ENCODE peak calls at places on chromosomes 2 and 18, in six cellular contexts. One of them, this sample, is unnamed.

GRCh38 chr2:190911813-190912212 is 31.2 kb downstream of the GLS start:
- ATAC-seq in effector memory CD8-positive, alpha-beta T cell: peak
- ATAC-seq in DND-41: no peak
- ATAC-seq in activated CD4-positive, alpha-beta T cell treated with anti-CD3 and anti-CD28 coated beads for 36 hours: peak
- ATAC-seq in heart left ventricle: no peak
- ATAC-seq in sciatic nerve: no peak
- ATAC-seq in this sample: no peak

GRCh38 chr2:44952143-44952805 is 10.8 kb downstream of the SIX3 start:
- ATAC-seq in effector memory CD8-positive, alpha-beta T cell: no peak
- ATAC-seq in heart left ventricle: peak
- ATAC-seq in activated CD4-positive, alpha-beta T cell treated with anti-CD3 and anti-CD28 coated beads for 36 hours: peak
- ATAC-seq in sciatic nerve: peak
- ATAC-seq in DND-41: no peak
- ATAC-seq in this sample: peak

GRCh38 chr2:197614532-197614931 is 60.9 kb downstream of the RFTN2 start:
- ATAC-seq in heart left ventricle: no peak
- ATAC-seq in activated CD4-positive, alpha-beta T cell treated with anti-CD3 and anti-CD28 coated beads for 36 hours: no peak
- ATAC-seq in sciatic nerve: no peak
- ATAC-seq in DND-41: no peak
- ATAC-seq in effector memory CD8-positive, alpha-beta T cell: no peak
- ATAC-seq in this sample: peak

GRCh38 chr2:48512586-48512985 is 17.4 kb upstream of the STON1 start:
- ATAC-seq in sciatic nerve: no peak
- ATAC-seq in activated CD4-positive, alpha-beta T cell treated with anti-CD3 and anti-CD28 coated beads for 36 hours: no peak
- ATAC-seq in heart left ventricle: no peak
- ATAC-seq in DND-41: no peak
- ATAC-seq in effector memory CD8-positive, alpha-beta T cell: no peak
- ATAC-seq in this sample: no peak

GRCh38 chr2:5539281-5540211 is 152.6 kb upstream of the SOX11 start:
- ATAC-seq in effector memory CD8-positive, alpha-beta T cell: no peak
- ATAC-seq in activated CD4-positive, alpha-beta T cell treated with anti-CD3 and anti-CD28 coated beads for 36 hours: no peak
- ATAC-seq in heart left ventricle: no peak
- ATAC-seq in sciatic nerve: peak
- ATAC-seq in DND-41: no peak
- ATAC-seq in this sample: no peak

GRCh38 chr2:200321780-200322534 is 15.5 kb downstream of the SPATS2L start:
- ATAC-seq in effector memory CD8-positive, alpha-beta T cell: no peak
- ATAC-seq in DND-41: no peak
- ATAC-seq in activated CD4-positive, alpha-beta T cell treated with anti-CD3 and anti-CD28 coated beads for 36 hours: no peak
- ATAC-seq in sciatic nerve: no peak
- ATAC-seq in heart left ventricle: peak
- ATAC-seq in this sample: no peak

GRCh38 chr2:61898810-61899209 is 6.7 kb upstream of the COMMD1 start:
- ATAC-seq in heart left ventricle: no peak
- ATAC-seq in sciatic nerve: no peak
- ATAC-seq in DND-41: peak
- ATAC-seq in effector memory CD8-positive, alpha-beta T cell: no peak
- ATAC-seq in activated CD4-positive, alpha-beta T cell treated with anti-CD3 and anti-CD28 coated beads for 36 hours: no peak
- ATAC-seq in this sample: no peak

GRCh38 chr18:9380571-9381390 is 46.2 kb downstream of the TWSG1 start:
- ATAC-seq in DND-41: no peak
- ATAC-seq in sciatic nerve: peak
- ATAC-seq in heart left ventricle: no peak
- ATAC-seq in activated CD4-positive, alpha-beta T cell treated with anti-CD3 and anti-CD28 coated beads for 36 hours: no peak
- ATAC-seq in effector memory CD8-positive, alpha-beta T cell: no peak
- ATAC-seq in this sample: no peak

GRCh38 chr2:118110991-118111390 is 22.7 kb downstream of the INSIG2 start:
- ATAC-seq in activated CD4-positive, alpha-beta T cell treated with anti-CD3 and anti-CD28 coated beads for 36 hours: no peak
- ATAC-seq in heart left ventricle: no peak
- ATAC-seq in DND-41: no peak
- ATAC-seq in sciatic nerve: no peak
- ATAC-seq in effector memory CD8-positive, alpha-beta T cell: no peak
- ATAC-seq in this sample: no peak

GRCh38 chr2:5491486-5491885 is 200.7 kb upstream of the SOX11 start:
- ATAC-seq in DND-41: no peak
- ATAC-seq in sciatic nerve: no peak
- ATAC-seq in heart left ventricle: no peak
- ATAC-seq in effector memory CD8-positive, alpha-beta T cell: no peak
- ATAC-seq in activated CD4-positive, alpha-beta T cell treated with anti-CD3 and anti-CD28 coated beads for 36 hours: no peak
- ATAC-seq in this sample: no peak

GRCh38 chr2:148532049-148532428 is 112.5 kb upstream of the EPC2 start:
- ATAC-seq in DND-41: no peak
- ATAC-seq in sciatic nerve: no peak
- ATAC-seq in effector memory CD8-positive, alpha-beta T cell: no peak
- ATAC-seq in activated CD4-positive, alpha-beta T cell treated with anti-CD3 and anti-CD28 coated beads for 36 hours: no peak
- ATAC-seq in heart left ventricle: no peak
- ATAC-seq in this sample: no peak

GRCh38 chr2:218422403-218423086 is 3.6 kb downstream of the VIL1 start:
- ATAC-seq in DND-41: no peak
- ATAC-seq in effector memory CD8-positive, alpha-beta T cell: no peak
- ATAC-seq in heart left ventricle: no peak
- ATAC-seq in activated CD4-positive, alpha-beta T cell treated with anti-CD3 and anti-CD28 coated beads for 36 hours: no peak
- ATAC-seq in sciatic nerve: no peak
- ATAC-seq in this sample: peak

GRCh38 chr2:25293958-25294513 is 47.7 kb downstream of the DNMT3A start:
- ATAC-seq in DND-41: no peak
- ATAC-seq in activated CD4-positive, alpha-beta T cell treated with anti-CD3 and anti-CD28 coated beads for 36 hours: peak
- ATAC-seq in effector memory CD8-positive, alpha-beta T cell: no peak
- ATAC-seq in sciatic nerve: no peak
- ATAC-seq in heart left ventricle: no peak
- ATAC-seq in this sample: no peak

GRCh38 chr18:69636529-69637301 is 236.0 kb downstream of the DOK6 start:
- ATAC-seq in heart left ventricle: peak
- ATAC-seq in activated CD4-positive, alpha-beta T cell treated with anti-CD3 and anti-CD28 coated beads for 36 hours: peak
- ATAC-seq in DND-41: no peak
- ATAC-seq in effector memory CD8-positive, alpha-beta T cell: peak
- ATAC-seq in sciatic nerve: no peak
- ATAC-seq in this sample: no peak

GRCh38 chr2:9484533-9484932 is 10.2 kb downstream of the IAH1 start:
- ATAC-seq in DND-41: no peak
- ATAC-seq in heart left ventricle: no peak
- ATAC-seq in sciatic nerve: no peak
- ATAC-seq in effector memory CD8-positive, alpha-beta T cell: no peak
- ATAC-seq in activated CD4-positive, alpha-beta T cell treated with anti-CD3 and anti-CD28 coated beads for 36 hours: no peak
- ATAC-seq in this sample: no peak

GRCh38 chr2:17901246-17901645 is 22.8 kb downstream of the KCNS3 start:
- ATAC-seq in effector memory CD8-positive, alpha-beta T cell: no peak
- ATAC-seq in heart left ventricle: peak
- ATAC-seq in DND-41: peak
- ATAC-seq in sciatic nerve: peak
- ATAC-seq in activated CD4-positive, alpha-beta T cell treated with anti-CD3 and anti-CD28 coated beads for 36 hours: no peak
- ATAC-seq in this sample: peak

GRCh38 chr2:128501022-128501690 is 182.5 kb upstream of the HS6ST1 start:
- ATAC-seq in effector memory CD8-positive, alpha-beta T cell: no peak
- ATAC-seq in heart left ventricle: no peak
- ATAC-seq in sciatic nerve: no peak
- ATAC-seq in DND-41: no peak
- ATAC-seq in activated CD4-positive, alpha-beta T cell treated with anti-CD3 and anti-CD28 coated beads for 36 hours: no peak
- ATAC-seq in this sample: no peak

GRCh38 chr2:1546023-1546591 is 132.8 kb downstream of the TPO start:
- ATAC-seq in effector memory CD8-positive, alpha-beta T cell: no peak
- ATAC-seq in sciatic nerve: peak
- ATAC-seq in activated CD4-positive, alpha-beta T cell treated with anti-CD3 and anti-CD28 coated beads for 36 hours: no peak
- ATAC-seq in DND-41: peak
- ATAC-seq in heart left ventricle: peak
- ATAC-seq in this sample: peak

GRCh38 chr2:9800639-9800974 is 42.7 kb upstream of the TAF1B start:
- ATAC-seq in effector memory CD8-positive, alpha-beta T cell: no peak
- ATAC-seq in activated CD4-positive, alpha-beta T cell treated with anti-CD3 and anti-CD28 coated beads for 36 hours: no peak
- ATAC-seq in heart left ventricle: no peak
- ATAC-seq in sciatic nerve: no peak
- ATAC-seq in DND-41: no peak
- ATAC-seq in this sample: no peak

GRCh38 chr2:10424051-10424450 is 24.1 kb downstream of the ODC1 start:
- ATAC-seq in DND-41: no peak
- ATAC-seq in activated CD4-positive, alpha-beta T cell treated with anti-CD3 and anti-CD28 coated beads for 36 hours: no peak
- ATAC-seq in effector memory CD8-positive, alpha-beta T cell: no peak
- ATAC-seq in sciatic nerve: no peak
- ATAC-seq in heart left ventricle: no peak
- ATAC-seq in this sample: no peak

GRCh38 chr2:100963026-100963375 is 39.1 kb upstream of the RPL31 start:
- ATAC-seq in DND-41: no peak
- ATAC-seq in activated CD4-positive, alpha-beta T cell treated with anti-CD3 and anti-CD28 coated beads for 36 hours: no peak
- ATAC-seq in heart left ventricle: peak
- ATAC-seq in effector memory CD8-positive, alpha-beta T cell: no peak
- ATAC-seq in sciatic nerve: no peak
- ATAC-seq in this sample: no peak

GRCh38 chr2:235935773-235936172 is 232.4 kb downstream of the GBX2 start:
- ATAC-seq in activated CD4-positive, alpha-beta T cell treated with anti-CD3 and anti-CD28 coated beads for 36 hours: no peak
- ATAC-seq in heart left ventricle: no peak
- ATAC-seq in effector memory CD8-positive, alpha-beta T cell: no peak
- ATAC-seq in sciatic nerve: no peak
- ATAC-seq in DND-41: no peak
- ATAC-seq in this sample: no peak